ENCODE peak calls at places on chromosomes 6 and 20, in nine cellular contexts. J is heart left ventricle; T is heart right ventricle; N is D341Med; I is KBM-7; U is stimulated activated CD4-positive, alpha-beta T cell treated with anti-CD3 and anti-CD28 coated beads, Interleukin-4, amount 100 ng/mL, for 48 hours; K is dorsolateral prefrontal cortex; L is pons; R is activated naive CD4-positive, alpha-beta T cell. D is an unnamed sample.

GRCh38 chr6:139473731-139474130 is 99.3 kb upstream of the CITED2 start:
- DNase-seq in J (no peak), T (no peak), N (no peak), I (no peak), U (no peak), K (no peak), L (no peak), R (no peak), D (no peak)

GRCh38 chr20:53154540-53154939 is 182.4 kb downstream of the TSHZ2 start:
- DNase-seq in J (no peak), T (no peak), N (no peak), I (no peak), U (no peak), K (no peak), L (no peak), R (no peak), D (no peak)

GRCh38 chr6:135853227-135853626 is 1.7 kb downstream of the PDE7B start:
- DNase-seq in J (no peak), T (no peak), N (no peak), I (no peak), U (no peak), K (no peak), L (peak), R (no peak), D (no peak)

GRCh38 chr20:63497138-63497945 is 1.5 kb downstream of the EEF1A2 start:
- DNase-seq in J (no peak), T (no peak), N (peak), I (no peak), U (no peak), K (no peak), L (no peak), R (no peak), D (no peak)

GRCh38 chr6:34938268-34938667 is 49.2 kb downstream of the ANKS1A start:
- DNase-seq in J (no peak), T (no peak), N (no peak), I (no peak), U (no peak), K (no peak), L (peak), R (no peak), D (no peak)

GRCh38 chr6:12296255-12296573 is 6.1 kb downstream of the EDN1 start:
- DNase-seq in J (no peak), T (no peak), N (no peak), I (no peak), U (no peak), K (no peak), L (no peak), R (no peak), D (no peak)

GRCh38 chr6:43912598-43913387 is 142.8 kb downstream of the VEGFA start:
- DNase-seq in J (no peak), T (no peak), N (no peak), I (no peak), U (no peak), K (no peak), L (no peak), R (no peak), D (peak)

GRCh38 chr6:113565306-113565705 is 291.8 kb upstream of the MARCKS start:
- DNase-seq in J (no peak), T (no peak), N (no peak), I (no peak), U (no peak), K (no peak), L (no peak), R (no peak), D (no peak)

GRCh38 chr6:115120394-115120793 is 777.6 kb upstream of the HS3ST5 start:
- DNase-seq in J (no peak), T (no peak), N (no peak), I (no peak), U (no peak), K (no peak), L (no peak), R (no peak), D (no peak)

GRCh38 chr6:161261797-161262196 is 12.1 kb downstream of the AGPAT4 start:
- DNase-seq in J (no peak), T (no peak), N (no peak), I (no peak), U (no peak), K (no peak), L (no peak), R (no peak), D (no peak)

GRCh38 chr6:142112451-142113061 is 20.2 kb upstream of the GJE1 start:
- DNase-seq in J (peak), T (peak), N (peak), I (peak), U (peak), K (peak), L (peak), R (peak), D (peak)

GRCh38 chr6:2078888-2079287 is 166.5 kb downstream of the GMDS start:
- DNase-seq in J (no peak), T (no peak), N (no peak), I (no peak), U (no peak), K (no peak), L (no peak), R (no peak), D (no peak)

GRCh38 chr6:164337925-164338381 is 923.4 kb downstream of the QKI start:
- DNase-seq in J (no peak), T (no peak), N (no peak), I (no peak), U (no peak), K (no peak), L (no peak), R (no peak), D (no peak)

GRCh38 chr6:106765496-106765895 is 136.1 kb downstream of the QRSL1 start:
- DNase-seq in J (no peak), T (no peak), N (no peak), I (no peak), U (no peak), K (no peak), L (no peak), R (no peak), D (no peak)

GRCh38 chr20:21166801-21167200 is 40.9 kb downstream of the KIZ start:
- DNase-seq in J (no peak), T (no peak), N (no peak), I (peak), U (no peak), K (no peak), L (no peak), R (no peak), D (no peak)

GRCh38 chr6:136582702-136583471 is 32.7 kb upstream of the MAP7 start:
- DNase-seq in J (no peak), T (no peak), N (no peak), I (peak), U (no peak), K (no peak), L (peak), R (no peak), D (no peak)